ENCODE peak calls at places on chromosome 11, in four cellular contexts. One of them, this sample, is unnamed. For H3K9me3, the result is how much of the 10 kb centered on the place peaks cover.

GRCh38 chr11:77151804-77152513 is 23.9 kb downstream of the MYO7A start:
- DNase-seq in right lobe of liver: no peak
- DNase-seq in neuronal stem cell: no peak
- DNase-seq in BE2C: no peak
- DNase-seq in this sample: no peak

GRCh38 chr11:111941963-111942362 is 4.8 kb downstream of the DIXDC1 start:
- DNase-seq in right lobe of liver: no peak
- DNase-seq in neuronal stem cell: no peak
- DNase-seq in BE2C: peak
- DNase-seq in this sample: no peak

GRCh38 chr11:45860764-45861510 is 13.7 kb downstream of the CRY2 start:
- DNase-seq in right lobe of liver: no peak
- DNase-seq in neuronal stem cell: no peak
- DNase-seq in BE2C: no peak
- DNase-seq in this sample: no peak

GRCh38 chr11:35761887-35762286 is 99.3 kb downstream of the TRIM44 start:
- DNase-seq in right lobe of liver: no peak
- DNase-seq in neuronal stem cell: no peak
- DNase-seq in BE2C: no peak
- DNase-seq in this sample: no peak

GRCh38 chr11:43788394-43788793 is 92.2 kb upstream of the ALKBH3 start:
- DNase-seq in right lobe of liver: no peak
- DNase-seq in neuronal stem cell: peak
- DNase-seq in BE2C: no peak
- DNase-seq in this sample: no peak

GRCh38 chr11:97092823-97093222 is 703.0 kb downstream of the JRKL start:
- DNase-seq in right lobe of liver: no peak
- DNase-seq in neuronal stem cell: no peak
- DNase-seq in BE2C: no peak
- DNase-seq in this sample: no peak

GRCh38 chr11:110000858-110001257 is 92.3 kb upstream of the ZC3H12C start:
- DNase-seq in right lobe of liver: no peak
- DNase-seq in neuronal stem cell: no peak
- DNase-seq in BE2C: no peak
- DNase-seq in this sample: no peak

GRCh38 chr11:72439455-72439854 is 5.1 kb upstream of the CLPB start:
- DNase-seq in right lobe of liver: no peak
- DNase-seq in neuronal stem cell: no peak
- DNase-seq in BE2C: no peak
- DNase-seq in this sample: no peak

GRCh38 chr11:124746621-124747243 is 5.3 kb downstream of the VSIG2 start:
- DNase-seq in right lobe of liver: peak
- DNase-seq in neuronal stem cell: no peak
- DNase-seq in BE2C: peak
- DNase-seq in this sample: no peak

GRCh38 chr11:125923012-125923579 is 18.8 kb downstream of the DDX25 start:
- DNase-seq in right lobe of liver: peak
- DNase-seq in neuronal stem cell: peak
- DNase-seq in BE2C: peak
- DNase-seq in this sample: no peak

GRCh38 chr11:19447150-19447566 is 206.4 kb upstream of the E2F8 start:
- DNase-seq in right lobe of liver: no peak
- DNase-seq in neuronal stem cell: no peak
- DNase-seq in BE2C: no peak
- DNase-seq in this sample: no peak

GRCh38 chr11:62923634-62924411 is 2.7 kb upstream of the CHRM1 start:
- DNase-seq in right lobe of liver: no peak
- DNase-seq in neuronal stem cell: no peak
- DNase-seq in BE2C: no peak
- DNase-seq in this sample: no peak

GRCh38 chr11:56849852-56850251 is 101.4 kb upstream of the OR9G4 start:
- DNase-seq in right lobe of liver: no peak
- DNase-seq in neuronal stem cell: no peak
- DNase-seq in BE2C: no peak
- DNase-seq in this sample: no peak

DNA sequence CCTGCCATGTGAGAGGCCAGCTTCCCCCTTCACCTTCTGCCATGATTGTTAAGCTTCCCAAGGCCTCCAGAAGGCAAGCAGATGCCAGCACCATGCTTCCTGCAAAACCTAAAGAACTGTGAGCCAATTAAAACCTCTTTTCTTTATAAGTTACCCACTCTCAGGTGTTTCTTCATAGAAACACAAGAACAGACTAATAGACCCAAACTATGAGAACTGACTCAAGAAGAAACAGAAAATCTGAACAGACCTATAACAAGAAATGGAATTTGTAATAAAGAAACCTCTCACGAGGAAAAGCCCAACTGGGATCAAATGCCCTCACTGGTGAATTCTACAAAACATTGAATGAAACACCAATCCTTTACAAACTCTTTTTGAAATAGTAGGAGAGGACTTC is 12.0 kb downstream of the NPAT start:
- DNase-seq in right lobe of liver: no peak
- DNase-seq in neuronal stem cell: no peak
- DNase-seq in BE2C: no peak
- DNase-seq in this sample: no peak
- H3K9me3 ChIP-seq in right lobe of liver: under half
- H3K9me3 ChIP-seq in neuronal stem cell: under half
- H3K9me3 ChIP-seq in BE2C: under half
- H3K9me3 ChIP-seq in this sample: under half

GRCh38 chr11:70807195-70807543 is 408.8 kb downstream of the CTTN start:
- DNase-seq in right lobe of liver: no peak
- DNase-seq in neuronal stem cell: no peak
- DNase-seq in BE2C: no peak
- DNase-seq in this sample: no peak

GRCh38 chr11:70805971-70806370 is 407.6 kb downstream of the CTTN start:
- DNase-seq in right lobe of liver: no peak
- DNase-seq in neuronal stem cell: no peak
- DNase-seq in BE2C: no peak
- DNase-seq in this sample: no peak

GRCh38 chr11:70808686-70809375 is 410.5 kb downstream of the CTTN start:
- DNase-seq in right lobe of liver: no peak
- DNase-seq in neuronal stem cell: no peak
- DNase-seq in BE2C: no peak
- DNase-seq in this sample: no peak

GRCh38 chr11:70805243-70805642 is 406.9 kb downstream of the CTTN start:
- DNase-seq in right lobe of liver: no peak
- DNase-seq in neuronal stem cell: no peak
- DNase-seq in BE2C: no peak
- DNase-seq in this sample: no peak

GRCh38 chr11:70806461-70807194 is 408.3 kb downstream of the CTTN start:
- DNase-seq in right lobe of liver: no peak
- DNase-seq in neuronal stem cell: no peak
- DNase-seq in BE2C: no peak
- DNase-seq in this sample: no peak
- H3K9me3 ChIP-seq in right lobe of liver: under half
- H3K9me3 ChIP-seq in neuronal stem cell: under half
- H3K9me3 ChIP-seq in BE2C: under half
- H3K9me3 ChIP-seq in this sample: under half

GRCh38 chr11:90784241-90784814 is 561.5 kb upstream of the CHORDC1 start:
- DNase-seq in right lobe of liver: no peak
- DNase-seq in neuronal stem cell: no peak
- DNase-seq in BE2C: no peak
- DNase-seq in this sample: no peak
- H3K9me3 ChIP-seq in right lobe of liver: under half
- H3K9me3 ChIP-seq in neuronal stem cell: under half
- H3K9me3 ChIP-seq in BE2C: under half
- H3K9me3 ChIP-seq in this sample: under half

DNA sequence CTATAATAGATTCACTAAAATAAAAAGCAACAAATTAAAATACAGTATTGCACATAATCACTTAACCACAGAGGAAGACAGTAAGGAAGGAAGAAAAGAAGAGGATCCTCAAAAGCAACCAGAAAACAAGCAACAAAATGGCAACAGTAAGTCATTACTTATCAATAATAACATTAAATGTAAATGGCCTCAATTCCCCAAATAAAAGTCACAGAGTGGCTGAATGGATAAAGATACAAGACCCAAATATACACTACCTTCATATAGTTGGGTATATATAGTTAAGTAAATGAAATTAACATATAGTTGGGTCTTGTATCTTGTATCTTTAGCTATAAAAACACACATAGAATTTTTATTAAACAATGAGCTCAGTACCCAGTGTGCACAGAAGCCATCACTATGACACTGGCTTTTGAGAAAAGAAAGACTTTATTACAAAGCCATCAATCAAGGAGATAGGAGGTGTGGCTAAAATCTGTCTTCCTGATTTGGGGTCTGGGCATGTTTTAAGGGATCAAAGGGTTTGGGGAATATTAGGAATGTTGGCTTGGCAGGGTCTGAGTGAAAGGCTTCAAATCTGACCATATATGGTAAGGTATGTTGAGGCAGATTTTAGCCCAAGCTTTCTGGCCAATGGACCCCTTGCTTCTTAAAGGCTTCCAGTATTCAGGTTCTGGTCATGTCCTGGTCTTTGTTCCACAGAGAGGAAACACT is 13.4 kb upstream of the GLYAT start:
- DNase-seq in right lobe of liver: no peak
- DNase-seq in neuronal stem cell: no peak
- DNase-seq in BE2C: no peak
- DNase-seq in this sample: no peak
- H3K9me3 ChIP-seq in right lobe of liver: under half
- H3K9me3 ChIP-seq in neuronal stem cell: under half
- H3K9me3 ChIP-seq in BE2C: under half
- H3K9me3 ChIP-seq in this sample: under half

GRCh38 chr11:2645779-2646118 is 54.0 kb downstream of the KCNQ1OT1 start:
- DNase-seq in right lobe of liver: no peak
- DNase-seq in neuronal stem cell: no peak
- DNase-seq in BE2C: no peak
- DNase-seq in this sample: no peak

GRCh38 chr11:2647167-2647566 is 52.6 kb downstream of the KCNQ1OT1 start:
- DNase-seq in right lobe of liver: no peak
- DNase-seq in neuronal stem cell: no peak
- DNase-seq in BE2C: no peak
- DNase-seq in this sample: no peak

GRCh38 chr11:2647953-2648352 is 51.8 kb downstream of the KCNQ1OT1 start:
- DNase-seq in right lobe of liver: no peak
- DNase-seq in neuronal stem cell: no peak
- DNase-seq in BE2C: no peak
- DNase-seq in this sample: no peak

GRCh38 chr11:2643746-2644145 is 56.0 kb downstream of the KCNQ1OT1 start:
- DNase-seq in right lobe of liver: no peak
- DNase-seq in neuronal stem cell: no peak
- DNase-seq in BE2C: no peak
- DNase-seq in this sample: no peak

DNA sequence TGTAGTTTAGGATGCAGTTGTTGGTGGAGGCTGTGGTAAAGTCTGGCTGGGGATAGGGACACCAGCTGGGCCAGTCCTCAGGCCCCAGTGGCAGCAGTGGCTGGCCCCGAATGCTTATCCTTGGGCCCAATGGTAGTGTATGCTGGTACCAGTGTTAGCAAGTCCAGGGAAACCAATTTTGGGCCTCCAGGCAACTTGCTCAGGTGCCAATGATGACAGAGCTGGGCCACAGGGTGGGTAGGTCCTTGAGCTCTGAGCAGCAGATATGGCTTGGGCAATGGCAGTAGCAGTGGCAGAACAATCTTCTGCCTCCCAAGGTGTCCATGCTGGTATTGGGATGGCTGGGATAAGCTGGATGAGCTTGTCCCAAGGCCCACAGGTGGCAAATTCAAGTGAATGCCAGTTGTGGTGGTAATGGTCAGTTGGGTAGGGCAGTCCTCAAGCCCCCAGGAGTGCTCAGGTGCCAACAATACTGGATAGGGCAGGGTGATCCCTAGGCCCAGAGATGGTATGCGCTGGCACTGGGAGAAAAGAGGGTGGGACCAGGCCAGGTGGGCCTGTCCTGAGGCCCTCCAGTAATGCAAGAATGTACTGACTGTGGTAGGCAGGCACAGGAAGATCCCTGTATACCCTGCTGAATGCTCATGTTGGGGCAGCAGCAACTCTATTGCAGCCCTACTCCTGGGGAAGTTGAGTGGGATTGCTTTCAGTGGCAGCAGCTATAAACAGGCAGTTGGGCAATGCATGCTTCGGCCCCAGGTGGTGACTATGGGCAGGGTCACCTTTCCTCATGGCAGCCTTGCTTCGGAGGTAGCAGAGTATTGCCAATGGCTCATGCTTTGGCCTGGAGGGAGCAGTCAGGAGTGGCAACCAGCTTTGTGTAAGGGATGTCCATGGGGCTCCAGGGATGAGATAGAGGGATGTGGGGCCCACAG is 54.7 kb downstream of the KCNQ1OT1 start:
- DNase-seq in right lobe of liver: no peak
- DNase-seq in neuronal stem cell: no peak
- DNase-seq in BE2C: no peak
- DNase-seq in this sample: no peak
- H3K9me3 ChIP-seq in right lobe of liver: under half
- H3K9me3 ChIP-seq in neuronal stem cell: under half
- H3K9me3 ChIP-seq in BE2C: under half
- H3K9me3 ChIP-seq in this sample: under half

GRCh38 chr11:32435152-32435480 is 223 bp downstream of the WT1 start:
- DNase-seq in right lobe of liver: no peak
- DNase-seq in neuronal stem cell: no peak
- DNase-seq in BE2C: peak
- DNase-seq in this sample: no peak
- H3K9me3 ChIP-seq in right lobe of liver: under half
- H3K9me3 ChIP-seq in neuronal stem cell: under half
- H3K9me3 ChIP-seq in BE2C: under half
- H3K9me3 ChIP-seq in this sample: under half

This sample was measured in iPS DF 6.9.